ENCODE peak calls at places on chromosome 14, in seven cellular contexts. M, H, C, S, R, D and Y are unnamed samples.
A peak's percentile ranks its signal among the peaks of the same experiment; 100 is the strongest.

GRCh38 chr14:83342590-83342989 is 1808.9 kb upstream of the SEL1L start:
- DNase-seq in C (no peak), M (no peak), H (no peak), R (no peak), S (no peak), D (no peak), Y (no peak)

GRCh38 chr14:94540031-94540794 is 21.0 kb upstream of the SERPINA4 start:
- DNase-seq in M (no peak), S (peak; percentile 23), D (no peak), H (no peak), R (peak; percentile 51), C (peak; percentile 9), Y (no peak)

GRCh38 chr14:59484611-59485174 is 376 bp downstream of the JKAMP start:
- DNase-seq in H (no peak), D (no peak), R (no peak), M (peak; percentile 42), S (no peak), C (peak; percentile 17), Y (no peak)

GRCh38 chr14:68386446-68386845 is 406.4 kb downstream of the ZFP36L1 start:
- DNase-seq in D (no peak), R (no peak), H (no peak), S (no peak), C (no peak), M (no peak), Y (no peak)

GRCh38 chr14:68741839-68742470 is 50.9 kb downstream of the ZFP36L1 start:
- DNase-seq in C (no peak), R (no peak), S (no peak), H (peak; percentile 68), M (no peak), D (no peak), Y (no peak)

GRCh38 chr14:52575858-52576257 is 23.2 kb downstream of the GPR137C start:
- DNase-seq in H (no peak), D (no peak), R (no peak), S (no peak), M (no peak), C (no peak), Y (no peak)

GRCh38 chr14:67577909-67578749 is 21.9 kb downstream of the PIGH start:
- DNase-seq in D (no peak), C (no peak), H (peak; percentile 37), S (no peak), R (no peak), M (no peak), Y (no peak)

GRCh38 chr14:99732436-99733220 is 48.5 kb downstream of the CYP46A1 start:
- DNase-seq in M (no peak), C (no peak), H (peak; percentile 41), D (no peak), R (no peak), S (peak; percentile 6), Y (no peak)

GRCh38 chr14:68468437-68469207 is 324.2 kb downstream of the ZFP36L1 start:
- DNase-seq in H (peak; percentile 73), S (no peak), C (no peak), D (no peak), M (peak; percentile 96), R (peak; percentile 59), Y (no peak)

GRCh38 chr14:50040401-50040775 is 76.0 kb downstream of the VCPKMT start:
- DNase-seq in M (peak; percentile 86), C (peak; percentile 86), D (no peak), H (peak; percentile 79), R (peak; percentile 48), S (no peak), Y (peak; percentile 47)

GRCh38 chr14:64194404-64194803 is 99.8 kb downstream of the ESR2 start:
- DNase-seq in M (no peak), H (no peak), S (no peak), R (no peak), D (no peak), C (no peak), Y (no peak)

GRCh38 chr14:44963775-44964380 is 1.9 kb downstream of the TOGARAM1 start:
- DNase-seq in C (no peak), S (no peak), R (no peak), D (no peak), M (peak; percentile 18), H (no peak), Y (no peak)

GRCh38 chr14:96889091-96889490 is 91.9 kb downstream of the VRK1 start:
- DNase-seq in S (no peak), D (no peak), R (no peak), C (no peak), M (no peak), H (no peak), Y (no peak)

GRCh38 chr14:102654298-102654697 is 61.8 kb downstream of the RCOR1 start:
- DNase-seq in S (no peak), D (no peak), R (no peak), M (peak; percentile 33), C (no peak), H (no peak), Y (no peak)

GRCh38 chr14:53470351-53471043 is 317.4 kb upstream of the DDHD1 start:
- DNase-seq in S (no peak), M (peak; percentile 63), R (no peak), C (peak; percentile 60), H (no peak), D (no peak), Y (peak; percentile 48)

GRCh38 chr14:85437143-85437542 is 92.8 kb upstream of the FLRT2 start:
- DNase-seq in M (peak; percentile 96), C (peak; percentile 80), R (peak; percentile 76), S (no peak), D (no peak), H (no peak), Y (no peak)

GRCh38 chr14:20631821-20632389 is 9.6 kb downstream of the OR6S1 start:
- DNase-seq in H (peak; percentile 80), D (peak; percentile 80), M (peak; percentile 49), C (peak; percentile 56), R (peak; percentile 72), S (no peak), Y (no peak)

GRCh38 chr14:55133416-55133815 is 4.4 kb downstream of the LGALS3 start:
- DNase-seq in H (no peak), D (no peak), C (peak; percentile 43), M (peak; percentile 48), R (peak; percentile 72), S (no peak), Y (no peak)

GRCh38 chr14:105475916-105476845 is 1.6 kb downstream of the CRIP2 start:
- DNase-seq in S (no peak), H (no peak), D (no peak), C (peak; percentile 18), M (peak; percentile 67), R (no peak), Y (no peak)
- H3K4me3 ChIP-seq in S (no peak overlapping the region), H (peak overlapping the region; percentile 63), D (peak overlapping the region; percentile 95), C (peak overlapping the region; percentile 99), M (peak overlapping the region; percentile 70), R (peak overlapping the region; percentile 67), Y (peak overlapping the region; percentile 70)

GRCh38 chr14:75279153-75279738 is 618 bp downstream of the FOS start:
- DNase-seq in C (peak; percentile 83), D (peak; percentile 67), M (peak; percentile 86), R (peak; percentile 55), S (peak; percentile 31), H (peak; percentile 85), Y (no peak)
- H3K27ac ChIP-seq in C (peak overlapping the region; percentile 65), D (peak overlapping the region; percentile 99), M (peak overlapping the region; percentile 98), R (peak overlapping the region; percentile 100), S (no peak overlapping the region), H (peak overlapping the region; percentile 99), Y (peak overlapping the region; percentile 87)

GRCh38 chr14:22397338-22397737 is 191.7 kb downstream of the DAD1 start:
- DNase-seq in D (no peak), C (no peak), R (no peak), S (no peak), M (no peak), H (no peak), Y (no peak)
- H3K27me3 ChIP-seq in D (no peaks in the 10 kb centered on the region), C (peaks cover 59% of the 10 kb centered on the region), R (no peaks in the 10 kb centered on the region), S (peaks cover 39% of the 10 kb centered on the region), M (peaks cover 12% of the 10 kb centered on the region), H (no peaks in the 10 kb centered on the region), Y (peaks cover 21% of the 10 kb centered on the region)

GRCh38 chr14:61749264-61749663 is 13.0 kb upstream of the SNAPC1 start:
- DNase-seq in C (peak; percentile 37), H (no peak), S (no peak), M (no peak), D (peak; percentile 15), R (no peak), Y (no peak)

GRCh38 chr14:61751475-61751989 is 10.7 kb upstream of the SNAPC1 start:
- DNase-seq in M (no peak), R (no peak), H (no peak), D (no peak), C (no peak), S (no peak), Y (no peak)

GRCh38 chr14:61750708-61751474 is 11.3 kb upstream of the SNAPC1 start:
- DNase-seq in D (peak; percentile 92), R (no peak), H (peak; percentile 95), M (peak; percentile 62), S (no peak), C (peak; percentile 59), Y (no peak)

GRCh38 chr14:61747342-61747741 is 14.9 kb upstream of the SNAPC1 start:
- DNase-seq in M (no peak), C (no peak), S (no peak), D (no peak), R (no peak), H (no peak), Y (no peak)

DNA sequence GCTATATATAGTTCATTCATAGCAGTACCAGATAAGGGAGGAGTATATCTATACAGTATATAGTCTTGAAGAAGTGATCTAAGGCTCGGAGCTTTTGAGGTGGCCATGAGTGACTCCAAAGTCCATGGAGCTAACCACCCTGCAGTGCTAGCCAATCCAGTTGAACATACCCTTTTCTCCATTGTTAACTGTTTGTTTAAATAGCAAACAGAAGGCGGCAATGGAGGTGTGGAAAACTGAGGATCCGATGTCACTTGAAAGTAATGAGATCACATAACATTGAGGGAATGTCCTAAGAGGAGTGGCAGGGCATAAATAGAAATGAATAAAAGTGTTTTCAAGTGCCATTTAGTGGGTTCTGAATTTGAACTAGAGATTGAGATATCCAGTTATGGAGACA is 12.4 kb upstream of the SNAPC1 start:
- DNase-seq in S (no peak), D (peak; percentile 60), M (no peak), R (no peak), H (peak; percentile 66), C (no peak), Y (no peak)
- H3K4me3 ChIP-seq in S (no peak overlapping the region), D (peak overlapping the region; percentile 50), M (peak overlapping the region; percentile 58), R (no peak overlapping the region), H (no peak overlapping the region), C (peak overlapping the region; percentile 86), Y (peak overlapping the region; percentile 33)